ENCODE peak calls at places on chromosomes 16 and 17, in six cellular contexts. One of them, this sample, is unnamed. For H3K9me2 and H3K4me1, the result is how much of the 10 kb centered on the place peaks cover.

GRCh38 chr17:76735586-76736348 is 1.4 kb downstream of the SRSF2 start:
- DNase-seq in GM23248: peak
- DNase-seq in PC-3: no peak
- DNase-seq in OCI-LY7: peak
- DNase-seq in MM.1S: peak
- DNase-seq in GM23338: no peak
- DNase-seq in this sample: peak

GRCh38 chr17:16472539-16472938 is 19.5 kb downstream of the LRRC75A start:
- DNase-seq in OCI-LY7: no peak
- DNase-seq in GM23248: no peak
- DNase-seq in MM.1S: no peak
- DNase-seq in GM23338: no peak
- DNase-seq in PC-3: no peak
- DNase-seq in this sample: no peak

GRCh38 chr17:1232786-1233185 is 37.5 kb upstream of the BHLHA9 start:
- DNase-seq in PC-3: peak
- DNase-seq in OCI-LY7: no peak
- DNase-seq in GM23248: peak
- DNase-seq in GM23338: no peak
- DNase-seq in MM.1S: no peak
- DNase-seq in this sample: no peak

GRCh38 chr17:5557485-5557884 is 26.8 kb downstream of the NLRP1 start:
- DNase-seq in PC-3: peak
- DNase-seq in GM23338: no peak
- DNase-seq in MM.1S: no peak
- DNase-seq in GM23248: peak
- DNase-seq in OCI-LY7: no peak
- DNase-seq in this sample: no peak

GRCh38 chr17:37506678-37507077 is 17.0 kb downstream of the DUSP14 start:
- DNase-seq in OCI-LY7: peak
- DNase-seq in MM.1S: peak
- DNase-seq in GM23338: peak
- DNase-seq in GM23248: peak
- DNase-seq in PC-3: peak
- DNase-seq in this sample: peak

GRCh38 chr16:75506107-75506506 is 10.9 kb upstream of the CHST6 start:
- DNase-seq in OCI-LY7: no peak
- DNase-seq in GM23248: peak
- DNase-seq in MM.1S: no peak
- DNase-seq in GM23338: no peak
- DNase-seq in PC-3: no peak
- DNase-seq in this sample: no peak

GRCh38 chr16:55651841-55652824 is 3.7 kb upstream of the SLC6A2 start:
- DNase-seq in OCI-LY7: no peak
- DNase-seq in GM23338: no peak
- DNase-seq in GM23248: no peak
- DNase-seq in MM.1S: no peak
- DNase-seq in PC-3: no peak
- DNase-seq in this sample: no peak

GRCh38 chr17:31495049-31495885 is 103.8 kb downstream of the RAB11FIP4 start:
- DNase-seq in GM23338: no peak
- DNase-seq in OCI-LY7: no peak
- DNase-seq in PC-3: peak
- DNase-seq in MM.1S: no peak
- DNase-seq in GM23248: no peak
- DNase-seq in this sample: no peak

GRCh38 chr16:9709221-9709620 is 473.0 kb downstream of the GRIN2A start:
- DNase-seq in GM23338: no peak
- DNase-seq in OCI-LY7: no peak
- DNase-seq in PC-3: no peak
- DNase-seq in GM23248: no peak
- DNase-seq in MM.1S: no peak
- DNase-seq in this sample: no peak

GRCh38 chr16:13697013-13697412 is 222.9 kb upstream of the ERCC4 start:
- DNase-seq in OCI-LY7: no peak
- DNase-seq in MM.1S: no peak
- DNase-seq in GM23338: no peak
- DNase-seq in PC-3: no peak
- DNase-seq in GM23248: no peak
- DNase-seq in this sample: no peak

GRCh38 chr16:59878999-59879398 is 1144.9 kb upstream of the GOT2 start:
- DNase-seq in OCI-LY7: no peak
- DNase-seq in PC-3: peak
- DNase-seq in MM.1S: no peak
- DNase-seq in GM23248: no peak
- DNase-seq in GM23338: no peak
- DNase-seq in this sample: no peak

GRCh38 chr17:44688675-44689491 is 693 bp downstream of the CCDC43 start:
- DNase-seq in MM.1S: no peak
- DNase-seq in GM23248: peak
- DNase-seq in PC-3: peak
- DNase-seq in GM23338: no peak
- DNase-seq in OCI-LY7: peak
- DNase-seq in this sample: peak

GRCh38 chr16:28218109-28218508 is 6.3 kb upstream of the XPO6 start:
- DNase-seq in OCI-LY7: peak
- DNase-seq in MM.1S: peak
- DNase-seq in GM23248: peak
- DNase-seq in GM23338: peak
- DNase-seq in PC-3: peak
- DNase-seq in this sample: peak

GRCh38 chr16:27449434-27450188 is 47.6 kb downstream of the IL21R start:
- DNase-seq in GM23248: no peak
- DNase-seq in GM23338: no peak
- DNase-seq in MM.1S: no peak
- DNase-seq in OCI-LY7: peak
- DNase-seq in PC-3: no peak
- DNase-seq in this sample: no peak

GRCh38 chr17:29078183-29079045 is 35.5 kb downstream of the PIPOX start:
- DNase-seq in GM23338: no peak
- DNase-seq in PC-3: peak
- DNase-seq in GM23248: peak
- DNase-seq in OCI-LY7: no peak
- DNase-seq in MM.1S: no peak
- DNase-seq in this sample: no peak

GRCh38 chr16:79261461-79261860 is 339.1 kb downstream of the MAF start:
- DNase-seq in GM23248: no peak
- DNase-seq in MM.1S: no peak
- DNase-seq in OCI-LY7: no peak
- DNase-seq in GM23338: peak
- DNase-seq in PC-3: no peak
- DNase-seq in this sample: peak

GRCh38 chr16:30136971-30137601 is 14.1 kb upstream of the MAPK3 start:
- DNase-seq in GM23338: no peak
- DNase-seq in MM.1S: no peak
- DNase-seq in OCI-LY7: no peak
- DNase-seq in GM23248: no peak
- DNase-seq in PC-3: no peak
- DNase-seq in this sample: no peak

GRCh38 chr17:46212634-46213435 is 19.6 kb upstream of the KANSL1 start:
- DNase-seq in GM23338: peak
- DNase-seq in MM.1S: peak
- DNase-seq in PC-3: peak
- DNase-seq in GM23248: peak
- DNase-seq in OCI-LY7: peak
- DNase-seq in this sample: peak

GRCh38 chr17:63983326-63983725 is 10.6 kb upstream of the SCN4A start:
- DNase-seq in MM.1S: no peak
- DNase-seq in GM23248: no peak
- DNase-seq in GM23338: no peak
- DNase-seq in OCI-LY7: no peak
- DNase-seq in PC-3: no peak
- DNase-seq in this sample: no peak

GRCh38 chr17:77531641-77532040 is 390.9 kb downstream of the SEC14L1 start:
- DNase-seq in OCI-LY7: no peak
- DNase-seq in PC-3: no peak
- DNase-seq in GM23338: no peak
- DNase-seq in GM23248: no peak
- DNase-seq in MM.1S: no peak
- DNase-seq in this sample: no peak

GRCh38 chr17:58515286-58515685 is 848 bp upstream of the MTMR4 start:
- DNase-seq in PC-3: no peak
- DNase-seq in OCI-LY7: no peak
- DNase-seq in GM23248: no peak
- DNase-seq in MM.1S: no peak
- DNase-seq in GM23338: no peak
- DNase-seq in this sample: no peak
- H3K9me2 ChIP-seq in PC-3: under half
- H3K9me2 ChIP-seq in OCI-LY7: under half
- H3K9me2 ChIP-seq in GM23248: under half
- H3K9me2 ChIP-seq in MM.1S: under half
- H3K9me2 ChIP-seq in GM23338: under half
- H3K9me2 ChIP-seq in this sample: under half

GRCh38 chr17:8954339-8954738 is 11.2 kb downstream of the PIK3R5 start:
- DNase-seq in GM23338: peak
- DNase-seq in GM23248: no peak
- DNase-seq in MM.1S: no peak
- DNase-seq in PC-3: no peak
- DNase-seq in OCI-LY7: peak
- DNase-seq in this sample: no peak
- H3K4me1 ChIP-seq in GM23338: under half
- H3K4me1 ChIP-seq in GM23248: under half
- H3K4me1 ChIP-seq in MM.1S: under half
- H3K4me1 ChIP-seq in PC-3: under half
- H3K4me1 ChIP-seq in OCI-LY7: under half
- H3K4me1 ChIP-seq in this sample: under half

DNA sequence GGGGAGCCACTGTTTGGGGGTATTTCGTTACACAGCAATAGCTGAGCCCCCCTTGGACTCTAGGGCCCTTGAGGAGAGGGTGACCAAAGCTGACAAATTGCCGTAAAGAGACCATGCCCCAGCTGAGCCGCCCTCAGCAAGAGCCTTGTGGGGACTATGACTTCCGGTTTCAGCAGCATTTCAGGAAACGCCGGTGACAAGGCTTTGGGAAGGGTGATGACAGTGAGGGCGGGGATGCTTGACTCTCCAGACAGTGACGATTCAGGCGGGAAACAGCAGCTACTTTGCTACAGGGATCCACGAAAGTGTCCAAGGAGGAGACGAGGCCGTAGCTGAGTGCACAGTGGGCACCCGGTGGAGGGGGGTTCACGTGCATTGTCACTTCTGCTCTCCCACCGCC is 360.8 kb downstream of the C16orf95 start:
- DNase-seq in OCI-LY7: no peak
- DNase-seq in PC-3: no peak
- DNase-seq in MM.1S: no peak
- DNase-seq in GM23338: no peak
- DNase-seq in GM23248: no peak
- DNase-seq in this sample: no peak
- H3K4me2 ChIP-seq in OCI-LY7: no peak
- H3K4me2 ChIP-seq in PC-3: no peak
- H3K4me2 ChIP-seq in MM.1S: no peak
- H3K4me2 ChIP-seq in GM23338: no peak
- H3K4me2 ChIP-seq in GM23248: no peak
- H3K4me2 ChIP-seq in this sample: no peak

GRCh38 chr16:51450913-51451312 is 299.8 kb upstream of the SALL1 start:
- DNase-seq in GM23248: no peak
- DNase-seq in GM23338: no peak
- DNase-seq in PC-3: no peak
- DNase-seq in MM.1S: no peak
- DNase-seq in OCI-LY7: no peak
- DNase-seq in this sample: no peak
- H3K9me2 ChIP-seq in GM23248: under half
- H3K9me2 ChIP-seq in GM23338: under half
- H3K9me2 ChIP-seq in PC-3: under half
- H3K9me2 ChIP-seq in MM.1S: under half
- H3K9me2 ChIP-seq in OCI-LY7: under half
- H3K9me2 ChIP-seq in this sample: under half

This sample was measured in Karpas-422.